ENCODE peak calls at places on chromosomes 5 and 9, in seven cellular contexts. A, P, X, O, W, G and C are unnamed samples.

GRCh38 chr9:1018121-1018520 is 32.0 kb upstream of the DMRT2 start:
- DNase-seq in A (no peak), G (no peak), W (peak), O (peak), P (no peak), X (no peak), C (no peak)

GRCh38 chr5:35789732-35790461 is 66.8 kb upstream of the IL7R start:
- DNase-seq in P (no peak), O (no peak), W (no peak), G (no peak), A (peak), X (no peak), C (no peak)

GRCh38 chr9:35470894-35471293 is 19.0 kb upstream of the RUSC2 start:
- DNase-seq in A (no peak), P (no peak), X (no peak), G (no peak), O (no peak), W (no peak), C (no peak)

GRCh38 chr9:127393680-127394079 is 3.3 kb upstream of the SLC2A8 start:
- DNase-seq in O (no peak), A (no peak), G (no peak), W (no peak), P (no peak), X (no peak), C (no peak)

GRCh38 chr5:172411423-172412111 is 42.8 kb downstream of the SH3PXD2B start:
- DNase-seq in X (no peak), W (no peak), G (no peak), A (no peak), O (no peak), P (no peak), C (no peak)

GRCh38 chr5:106843812-106844416 is 826.8 kb downstream of the EFNA5 start:
- DNase-seq in W (no peak), A (no peak), O (no peak), P (no peak), X (peak), G (peak), C (no peak)

GRCh38 chr9:959914-960313 is 16.5 kb upstream of the DMRT3 start:
- DNase-seq in P (no peak), X (no peak), W (no peak), A (no peak), G (peak), O (no peak), C (no peak)

GRCh38 chr9:8589476-8589875 is 789.9 kb upstream of the DMAC1 start:
- DNase-seq in X (no peak), A (no peak), W (no peak), P (no peak), O (no peak), G (no peak), C (no peak)

GRCh38 chr5:61330341-61330878 is 1.6 kb upstream of the ZSWIM6 start:
- DNase-seq in X (no peak), P (peak), O (no peak), A (no peak), G (peak), W (peak), C (no peak)

GRCh38 chr5:176547811-176548210 is 1.3 kb upstream of the CDHR2 start:
- DNase-seq in A (no peak), X (no peak), O (no peak), W (no peak), P (no peak), G (no peak), C (no peak)

GRCh38 chr9:127614961-127615360 is 2.9 kb downstream of the STXBP1 start:
- DNase-seq in X (no peak), O (no peak), G (no peak), P (no peak), A (no peak), W (no peak), C (no peak)